ENCODE peak calls at places on chromosomes 12 and 14, in eight cellular contexts. O, M, Y, A, J, P, L and V are unnamed samples.

GRCh38 chr14:58191763-58192596 is 8.0 kb upstream of the ACTR10 start:
- DNase-seq in O (no peak), M (no peak), Y (no peak), A (no peak), J (no peak), P (no peak), L (no peak), V (no peak)

GRCh38 chr12:7144414-7145120 is 14.4 kb downstream of the CLSTN3 start:
- DNase-seq in O (no peak), M (no peak), Y (peak), A (peak), J (no peak), P (peak), L (peak), V (no peak)

GRCh38 chr12:6684609-6685008 is 4.6 kb downstream of the ZNF384 start:
- DNase-seq in O (no peak), M (no peak), Y (peak), A (peak), J (no peak), P (peak), L (peak), V (no peak)

GRCh38 chr14:51677276-51677675 is 25.6 kb downstream of the FRMD6 start:
- DNase-seq in O (no peak), M (no peak), Y (no peak), A (peak), J (peak), P (peak), L (peak), V (peak)

GRCh38 chr12:94832780-94833760 is 170.4 kb downstream of the NDUFA12 start:
- DNase-seq in O (no peak), M (no peak), Y (peak), A (peak), J (peak), P (peak), L (peak), V (no peak)

GRCh38 chr14:69317780-69318179 is 57.8 kb downstream of the GALNT16 start:
- DNase-seq in O (no peak), M (peak), Y (no peak), A (no peak), J (no peak), P (peak), L (no peak), V (no peak)

GRCh38 chr14:63287661-63288483 is 30.9 kb downstream of the GPHB5 start:
- DNase-seq in O (peak), M (no peak), Y (peak), A (no peak), J (no peak), P (peak), L (peak), V (no peak)

GRCh38 chr14:54627325-54627717 is 60.4 kb downstream of the SAMD4A start:
- DNase-seq in O (no peak), M (no peak), Y (peak), A (no peak), J (no peak), P (no peak), L (no peak), V (no peak)

GRCh38 chr12:7162691-7163114 is 26.8 kb upstream of the PEX5 start:
- DNase-seq in O (no peak), M (no peak), Y (peak), A (peak), J (no peak), P (no peak), L (peak), V (no peak)

GRCh38 chr12:8080131-8080530 is 1.9 kb upstream of the NECAP1 start:
- DNase-seq in O (no peak), M (no peak), Y (no peak), A (no peak), J (no peak), P (no peak), L (no peak), V (no peak)

GRCh38 chr12:52164624-52165023 is 27.2 kb downstream of the KRT80 start:
- DNase-seq in O (no peak), M (no peak), Y (no peak), A (no peak), J (no peak), P (no peak), L (no peak), V (no peak)

GRCh38 chr14:99402283-99402648 is 78.4 kb downstream of the SETD3 start:
- DNase-seq in O (no peak), M (no peak), Y (no peak), A (no peak), J (no peak), P (no peak), L (no peak), V (no peak)

GRCh38 chr12:90833228-90833627 is 121.7 kb downstream of the CCER1 start:
- DNase-seq in O (no peak), M (no peak), Y (no peak), A (no peak), J (no peak), P (no peak), L (no peak), V (no peak)

GRCh38 chr12:111240374-111240773 is 128.5 kb downstream of the PHETA1 start:
- DNase-seq in O (no peak), M (no peak), Y (no peak), A (no peak), J (no peak), P (no peak), L (no peak), V (no peak)

GRCh38 chr14:66017960-66018359 is 468.2 kb upstream of the CCDC196 start:
- DNase-seq in O (no peak), M (no peak), Y (no peak), A (no peak), J (no peak), P (no peak), L (no peak), V (no peak)

GRCh38 chr14:91154851-91155625 is 41.2 kb downstream of the DGLUCY start:
- DNase-seq in O (no peak), M (no peak), Y (no peak), A (peak), J (no peak), P (peak), L (peak), V (peak)

GRCh38 chr12:106141452-106141851 is 2.7 kb upstream of the NUAK1 start:
- DNase-seq in O (no peak), M (no peak), Y (no peak), A (no peak), J (no peak), P (no peak), L (no peak), V (no peak)
- H3K4me3 ChIP-seq in O (no peak), M (no peak), Y (no peak), A (no peak), J (no peak), P (no peak), L (no peak), V (no peak)

DNA sequence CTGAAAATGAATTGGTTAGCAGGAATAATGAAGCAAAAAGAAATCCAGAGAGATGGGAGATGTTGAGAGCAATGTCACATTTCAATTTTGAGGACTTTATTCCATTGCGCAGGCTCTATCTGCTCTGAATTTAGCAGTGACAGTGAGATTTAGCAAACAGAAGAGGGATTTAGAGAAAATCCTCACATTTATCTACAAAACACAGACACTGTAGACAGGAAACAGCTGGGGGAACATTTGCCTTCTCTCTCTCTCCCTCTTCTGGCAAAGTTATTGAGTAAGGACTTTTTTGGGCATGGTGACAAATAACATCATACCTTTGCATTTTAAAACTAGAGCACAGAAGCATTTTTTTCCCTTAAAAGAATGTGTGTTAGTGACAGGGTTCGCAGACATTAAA is at the start of gene IGF1:
- DNase-seq in O (no peak), M (no peak), Y (no peak), A (peak), J (peak), P (peak), L (peak), V (no peak)
- H3K4me3 ChIP-seq in O (no peak), M (no peak), Y (no peak), A (no peak), J (no peak), P (no peak), L (no peak), V (no peak)

DNA sequence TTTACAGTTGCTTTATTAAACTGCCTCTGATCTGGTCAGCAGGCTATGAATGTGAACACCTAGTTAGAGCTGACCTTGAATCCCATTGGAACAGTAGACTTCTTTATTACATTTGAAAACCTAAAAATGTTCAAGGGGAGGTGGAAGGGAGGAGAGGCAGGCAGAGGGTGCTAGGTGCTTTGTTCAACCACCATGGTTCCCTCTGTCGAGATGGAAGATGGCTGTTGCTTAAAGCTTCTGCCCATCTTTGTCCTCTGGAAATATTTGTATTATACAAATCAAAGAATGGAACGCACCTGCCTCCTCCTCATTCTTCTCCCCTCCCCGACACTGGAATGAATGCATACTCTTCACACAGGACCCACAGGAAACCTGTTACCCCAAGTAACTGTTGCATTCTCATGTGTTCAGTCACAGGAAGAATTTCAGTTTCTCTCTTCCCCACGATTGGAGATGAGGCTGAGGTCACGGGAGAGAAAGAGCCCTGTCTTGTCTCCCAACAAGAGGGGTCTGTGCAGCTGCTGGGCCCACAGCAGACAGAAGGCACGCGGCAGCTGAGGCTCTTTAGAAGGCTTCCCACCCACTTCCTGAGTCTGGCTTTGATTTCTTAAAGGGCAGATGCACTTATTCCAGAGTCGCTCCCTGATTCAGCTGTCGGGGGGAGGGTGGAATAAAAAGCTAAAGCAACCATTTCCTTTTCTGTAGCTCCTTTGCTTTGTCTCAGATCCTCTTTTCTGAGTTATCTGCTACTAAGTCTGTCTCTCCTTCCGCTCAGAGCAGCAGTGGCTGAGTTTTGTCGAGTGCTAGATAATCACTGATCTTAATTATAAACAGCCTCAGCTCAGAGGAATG is 217.9 kb upstream of the BTG1 start:
- DNase-seq in O (no peak), M (no peak), Y (no peak), A (peak), J (no peak), P (peak), L (peak), V (no peak)
- H3K4me3 ChIP-seq in O (no peak), M (no peak), Y (no peak), A (no peak), J (no peak), P (no peak), L (no peak), V (no peak)

DNA sequence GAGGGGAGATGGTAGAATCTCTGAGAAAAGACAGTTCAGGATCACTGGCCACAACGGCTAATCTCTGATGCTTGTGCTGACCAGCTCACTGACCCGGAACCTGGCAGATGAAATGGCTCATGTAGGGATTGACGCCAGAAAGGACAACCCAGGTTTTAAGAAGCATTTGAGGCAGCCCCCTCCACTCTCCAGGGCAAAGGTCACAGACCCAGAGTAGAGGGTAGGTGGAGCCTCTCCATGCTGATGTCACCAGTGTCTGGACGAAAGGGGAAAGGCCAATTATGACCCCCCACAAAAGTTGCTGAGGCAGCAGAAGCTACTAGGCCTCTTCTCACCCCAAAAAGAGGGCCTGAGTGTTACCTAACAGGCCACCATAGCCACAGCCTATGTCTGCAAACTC is 1.2 kb downstream of the METTL1 start:
- DNase-seq in O (no peak), M (no peak), Y (no peak), A (no peak), J (no peak), P (no peak), L (no peak), V (no peak)
- H3K4me3 ChIP-seq in O (no peak), M (no peak), Y (no peak), A (no peak), J (no peak), P (no peak), L (no peak), V (peak)

GRCh38 chr12:93676408-93677194 is 574 bp upstream of the CRADD start:
- DNase-seq in O (no peak), M (no peak), Y (no peak), A (no peak), J (no peak), P (no peak), L (no peak), V (no peak)
- H3K4me3 ChIP-seq in O (peak), M (peak), Y (peak), A (peak), J (peak), P (peak), L (no peak), V (peak)

DNA sequence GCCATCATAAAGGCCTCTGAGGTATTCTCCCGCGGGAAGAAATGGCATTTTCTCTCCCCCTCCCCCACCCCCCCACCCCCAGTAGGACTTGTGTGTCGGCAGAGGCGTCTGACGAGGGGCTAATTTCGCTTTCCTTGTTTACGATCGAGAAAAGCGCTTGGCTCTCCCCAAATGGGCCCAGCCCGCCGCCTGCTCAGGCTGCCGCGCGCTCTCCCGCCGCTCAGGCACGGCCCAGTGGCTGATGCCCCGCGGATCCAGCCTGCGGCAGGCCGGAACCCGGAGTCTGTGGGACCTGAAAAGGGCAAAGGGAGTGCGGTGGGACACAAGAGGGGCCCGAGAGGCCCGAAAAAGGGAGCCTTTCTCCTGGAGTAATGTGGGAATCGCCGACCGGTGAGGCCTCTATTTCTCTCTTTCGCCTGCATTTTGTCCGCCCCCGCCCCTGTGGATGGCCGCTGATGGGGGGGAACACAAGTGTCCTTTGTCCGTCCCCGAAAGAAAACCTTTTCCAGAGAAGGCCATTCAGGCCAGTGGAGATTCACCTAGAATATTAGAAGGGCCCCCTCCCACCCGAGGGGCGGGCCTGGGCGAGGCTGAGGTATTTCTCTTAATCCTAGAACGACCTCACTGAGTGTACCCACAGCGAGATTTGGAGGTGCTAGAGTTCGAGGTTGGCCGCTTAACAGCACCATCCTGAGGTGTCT is 9.0 kb upstream of the HOXC6 start:
- DNase-seq in O (no peak), M (no peak), Y (peak), A (no peak), J (no peak), P (peak), L (peak), V (no peak)
- H3K4me3 ChIP-seq in O (peak), M (peak), Y (peak), A (no peak), J (no peak), P (peak), L (peak), V (peak)

GRCh38 chr12:48954061-48954460 is 3.2 kb downstream of the ARF3 start:
- DNase-seq in O (no peak), M (no peak), Y (no peak), A (no peak), J (no peak), P (no peak), L (no peak), V (no peak)
- H3K4me3 ChIP-seq in O (no peak), M (no peak), Y (no peak), A (no peak), J (no peak), P (no peak), L (no peak), V (no peak)

GRCh38 chr14:79278286-79278797 is 933.0 kb downstream of the DIO2 start:
- DNase-seq in O (no peak), M (no peak), Y (peak), A (no peak), J (no peak), P (no peak), L (no peak), V (no peak)
- H3K4me3 ChIP-seq in O (peak), M (peak), Y (peak), A (peak), J (peak), P (peak), L (peak), V (peak)

GRCh38 chr14:96576359-96576758 is 74.2 kb downstream of the PAPOLA start:
- DNase-seq in O (no peak), M (no peak), Y (no peak), A (no peak), J (no peak), P (no peak), L (no peak), V (no peak)

GRCh38 chr14:96574633-96575191 is 72.5 kb downstream of the PAPOLA start:
- DNase-seq in O (peak), M (no peak), Y (no peak), A (peak), J (peak), P (peak), L (no peak), V (no peak)

GRCh38 chr14:96575233-96575632 is 73.1 kb downstream of the PAPOLA start:
- DNase-seq in O (no peak), M (no peak), Y (no peak), A (no peak), J (no peak), P (no peak), L (no peak), V (no peak)

GRCh38 chr14:96578619-96579018 is 76.4 kb downstream of the PAPOLA start:
- DNase-seq in O (no peak), M (no peak), Y (no peak), A (no peak), J (no peak), P (no peak), L (no peak), V (no peak)

DNA sequence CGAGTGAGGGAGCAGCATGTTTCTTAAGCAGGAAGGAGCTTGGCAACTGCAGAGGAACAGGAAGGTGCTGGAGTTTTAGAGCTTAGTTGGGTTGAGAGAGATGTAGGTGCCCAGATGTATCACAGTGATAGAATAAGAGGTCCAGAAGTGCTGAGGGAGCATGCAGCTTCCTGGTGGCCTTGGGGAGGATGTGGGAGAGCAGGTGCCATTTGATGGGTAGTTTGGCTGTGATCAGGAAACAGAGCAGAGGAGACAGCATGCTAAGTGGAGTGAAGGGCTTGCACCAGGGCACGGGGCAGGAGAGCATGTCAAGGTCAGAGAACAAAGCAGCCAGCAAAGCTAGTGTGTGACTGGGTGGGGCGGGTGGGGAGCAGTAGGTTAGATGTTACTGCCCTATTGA is 74.8 kb downstream of the PAPOLA start:
- DNase-seq in O (no peak), M (no peak), Y (no peak), A (no peak), J (no peak), P (no peak), L (no peak), V (no peak)
- H3K4me3 ChIP-seq in O (no peak), M (no peak), Y (no peak), A (no peak), J (no peak), P (no peak), L (no peak), V (no peak)

GRCh38 chr12:19546611-19547162 is 107.4 kb downstream of the AEBP2 start:
- DNase-seq in O (no peak), M (no peak), Y (no peak), A (peak), J (no peak), P (peak), L (peak), V (no peak)
- H3K4me3 ChIP-seq in O (no peak), M (peak), Y (no peak), A (no peak), J (no peak), P (no peak), L (no peak), V (no peak)